ENCODE peak calls at places on chromosomes 7 and 10, in six cellular contexts. O is HepG2, D is SK-N-SH, H is H1, K is GM12878, B is K562. Y is an unnamed sample.

GRCh38 chr7:73992104-73992562 is 35.8 kb upstream of the ELN start:
- DNase-seq in K (no peak), D (no peak), O (no peak), H (no peak), B (no peak), Y (no peak)

GRCh38 chr7:50721661-50722259 is 60.9 kb downstream of the GRB10 start:
- DNase-seq in O (no peak), K (no peak), D (no peak), B (no peak), H (no peak), Y (no peak)

GRCh38 chr7:151233111-151233701 is 923 bp downstream of the CHPF2 start:
- DNase-seq in O (peak), H (no peak), K (no peak), D (peak), B (peak), Y (peak)

GRCh38 chr10:84401838-84402611 is 73.6 kb downstream of the CCSER2 start:
- DNase-seq in K (no peak), B (no peak), D (no peak), O (no peak), H (no peak), Y (no peak)

GRCh38 chr10:52779541-52780390 is 7.2 kb upstream of the MBL2 start:
- DNase-seq in H (peak), B (peak), O (peak), D (peak), K (no peak), Y (peak)

GRCh38 chr10:24993237-24993958 is 22.6 kb downstream of the ENKUR start:
- DNase-seq in D (no peak), H (no peak), K (no peak), O (no peak), B (no peak), Y (no peak)

GRCh38 chr7:28138837-28139236 is 41.8 kb downstream of the JAZF1 start:
- DNase-seq in H (no peak), B (no peak), O (no peak), K (no peak), D (no peak), Y (no peak)

GRCh38 chr10:30231071-30231652 is 117.9 kb downstream of the MTPAP start:
- DNase-seq in B (no peak), K (no peak), O (peak), D (no peak), H (no peak), Y (no peak)

GRCh38 chr10:79944428-79945395 is 4.2 kb downstream of the SFTPD start:
- DNase-seq in H (peak), K (no peak), D (no peak), O (no peak), B (no peak), Y (no peak)

GRCh38 chr10:101060951-101061813 is 607 bp upstream of the KAZALD1 start:
- DNase-seq in O (peak), D (peak), K (peak), B (peak), H (peak), Y (peak)

GRCh38 chr10:80985105-80985504 is 447.4 kb downstream of the SH2D4B start:
- DNase-seq in B (no peak), K (no peak), H (no peak), O (no peak), D (no peak), Y (no peak)

GRCh38 chr10:65358565-65358964 is 1567.3 kb upstream of the LRRTM3 start:
- DNase-seq in D (peak), O (peak), B (no peak), H (no peak), K (no peak), Y (peak)

GRCh38 chr7:15723840-15724239 is 37.4 kb upstream of the MEOX2 start:
- DNase-seq in D (no peak), O (no peak), K (no peak), H (no peak), B (no peak), Y (no peak)

GRCh38 chr7:128167791-128168666 is 73.0 kb upstream of the LEP start:
- DNase-seq in D (peak), B (no peak), H (peak), O (no peak), K (no peak), Y (no peak)

GRCh38 chr7:45359781-45360180 is 202.2 kb downstream of the RAMP3 start:
- DNase-seq in K (no peak), D (no peak), B (no peak), H (no peak), O (no peak), Y (no peak)

GRCh38 chr10:34766256-34766580 is 48.9 kb downstream of the PARD3 start:
- DNase-seq in H (no peak), O (no peak), K (no peak), D (peak), B (no peak), Y (no peak)

GRCh38 chr10:84348860-84349259 is 20.5 kb downstream of the CCSER2 start:
- DNase-seq in K (no peak), D (no peak), H (no peak), B (no peak), O (no peak), Y (no peak)

GRCh38 chr10:80356563-80356999 is at the start of the genes DYDC1 and DYDC2:
- DNase-seq in D (peak), B (no peak), O (no peak), K (no peak), H (peak), Y (no peak)

GRCh38 chr10:77741746-77742145 is 104.1 kb upstream of the KCNMA1 start:
- DNase-seq in B (no peak), O (no peak), D (no peak), H (no peak), K (no peak), Y (no peak)

GRCh38 chr7:73880755-73881328 is 19.9 kb downstream of the TMEM270 start:
- DNase-seq in D (peak), B (no peak), K (no peak), O (no peak), H (no peak), Y (no peak)

GRCh38 chr10:132113206-132113605 is 47.5 kb downstream of the JAKMIP3 start:
- DNase-seq in D (no peak), H (no peak), O (no peak), B (no peak), K (no peak), Y (no peak)

GRCh38 chr7:110944966-110945644 is 145.8 kb upstream of the LRRN3 start:
- DNase-seq in O (no peak), B (peak), D (no peak), K (no peak), H (no peak), Y (no peak)

GRCh38 chr10:17144757-17145156 is 15.1 kb upstream of the CUBN start:
- DNase-seq in D (no peak), K (peak), H (no peak), B (no peak), O (no peak), Y (no peak)

GRCh38 chr10:79028456-79029010 is 40.2 kb upstream of the ZMIZ1 start:
- DNase-seq in B (no peak), D (no peak), O (no peak), K (no peak), H (no peak), Y (no peak)

GRCh38 chr7:42596737-42597136 is 315.1 kb downstream of the C7orf25 start:
- DNase-seq in O (no peak), B (no peak), D (no peak), K (no peak), H (no peak), Y (no peak)

GRCh38 chr7:35505031-35505430 is 189.9 kb downstream of the HERPUD2 start:
- DNase-seq in H (no peak), D (no peak), B (no peak), O (peak), K (no peak), Y (no peak)

GRCh38 chr10:8588135-8588534 is 533.6 kb downstream of the GATA3 start:
- DNase-seq in D (no peak), K (no peak), H (no peak), O (no peak), B (no peak), Y (no peak)

GRCh38 chr7:1767524-1767923 is 97.4 kb downstream of the ELFN1 start:
- DNase-seq in D (peak), B (peak), O (peak), H (no peak), K (no peak), Y (peak)

GRCh38 chr10:86699541-86699940 is 31.2 kb downstream of the LDB3 start:
- DNase-seq in B (no peak), H (no peak), O (no peak), D (no peak), K (no peak), Y (no peak)

GRCh38 chr10:110629680-110630191 is 14.4 kb upstream of the RBM20 start:
- DNase-seq in D (no peak), K (no peak), O (peak), H (no peak), B (no peak), Y (no peak)

GRCh38 chr10:13271552-13272163 is 28.2 kb downstream of the PHYH start:
- DNase-seq in O (peak), D (peak), K (no peak), H (peak), B (peak), Y (peak)

GRCh38 chr7:3233301-3233700 is 67.8 kb upstream of the SDK1 start:
- DNase-seq in B (no peak), H (no peak), O (no peak), K (no peak), D (no peak), Y (no peak)

GRCh38 chr10:36256166-36256565 is 614.1 kb upstream of the FZD8 start:
- DNase-seq in H (no peak), K (no peak), B (no peak), O (no peak), D (no peak), Y (no peak)

GRCh38 chr10:88991900-88992237 is 1.3 kb downstream of the FAS start:
- DNase-seq in H (no peak), O (no peak), D (no peak), K (no peak), B (no peak), Y (peak)

GRCh38 chr7:9349625-9350024 is 916.2 kb downstream of the NXPH1 start:
- DNase-seq in B (no peak), D (no peak), O (no peak), K (no peak), H (no peak), Y (no peak)

GRCh38 chr7:24854866-24855265 is 97.6 kb upstream of the GSDME start:
- DNase-seq in O (no peak), D (no peak), H (no peak), B (no peak), K (no peak), Y (no peak)

GRCh38 chr10:113142601-113143000 is 192.6 kb downstream of the TCF7L2 start:
- DNase-seq in D (no peak), K (no peak), O (no peak), B (no peak), H (no peak), Y (no peak)
- TF ChIP-seq MAX in D (no peak), K (no peak), O (no peak), B (no peak), H (no peak), Y (no peak)

GRCh38 chr10:122311051-122311410 is 39.9 kb downstream of the BTBD16 start:
- DNase-seq in D (no peak), O (no peak), K (no peak), B (no peak), H (peak), Y (no peak)
- TF ChIP-seq EP300 in D (no peak), O (no peak), K (no peak), B (no peak), H (no peak), Y (no peak)

GRCh38 chr7:90973146-90973545 is 291.1 kb upstream of the FZD1 start:
- DNase-seq in B (no peak), D (no peak), O (no peak), K (no peak), H (no peak), Y (peak)
- TF ChIP-seq MAX in B (no peak), D (no peak), O (no peak), K (no peak), H (no peak), Y (no peak)

DNA sequence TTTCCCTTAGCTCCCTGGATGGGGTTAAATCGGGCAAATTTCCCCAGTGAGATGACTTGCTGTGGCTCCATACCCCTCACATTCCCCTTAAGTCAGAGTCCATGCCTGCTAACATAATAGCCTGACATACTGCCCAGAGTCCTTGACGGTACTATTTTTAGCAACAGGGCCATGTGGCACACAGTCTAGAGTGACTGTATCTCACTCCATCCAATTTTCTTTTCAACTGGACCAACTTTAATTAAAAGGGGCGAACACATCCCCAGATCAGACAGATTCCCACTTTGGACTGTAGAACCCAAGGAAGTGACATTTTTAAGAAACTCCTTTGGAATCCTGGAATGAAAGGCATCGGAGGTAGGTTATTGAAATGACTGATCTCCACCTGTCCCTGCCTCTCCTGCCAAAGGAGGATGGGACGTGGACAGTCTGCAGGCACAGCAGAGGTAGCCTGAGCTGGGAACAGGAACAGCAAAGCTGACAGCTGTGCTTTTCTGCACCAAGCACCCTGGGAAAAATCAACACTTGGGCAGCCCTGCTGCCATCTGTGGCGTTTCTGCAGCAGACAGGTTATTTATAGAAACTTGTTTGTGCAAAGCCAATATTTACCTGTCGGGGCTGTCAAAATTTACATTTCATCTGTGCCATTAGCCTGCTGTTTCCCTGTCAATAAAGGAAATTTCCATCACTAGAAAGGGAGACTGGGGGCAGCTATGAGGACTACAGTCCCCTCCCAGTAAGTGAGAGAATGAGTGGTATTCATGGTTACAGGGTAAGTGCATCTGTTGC is 221.5 kb upstream of the AOAH start:
- DNase-seq in B (no peak), O (peak), H (no peak), D (peak), K (no peak), Y (no peak)
- TF ChIP-seq EP300 in B (no peak), O (peak), H (no peak), D (peak), K (no peak), Y (no peak)

DNA sequence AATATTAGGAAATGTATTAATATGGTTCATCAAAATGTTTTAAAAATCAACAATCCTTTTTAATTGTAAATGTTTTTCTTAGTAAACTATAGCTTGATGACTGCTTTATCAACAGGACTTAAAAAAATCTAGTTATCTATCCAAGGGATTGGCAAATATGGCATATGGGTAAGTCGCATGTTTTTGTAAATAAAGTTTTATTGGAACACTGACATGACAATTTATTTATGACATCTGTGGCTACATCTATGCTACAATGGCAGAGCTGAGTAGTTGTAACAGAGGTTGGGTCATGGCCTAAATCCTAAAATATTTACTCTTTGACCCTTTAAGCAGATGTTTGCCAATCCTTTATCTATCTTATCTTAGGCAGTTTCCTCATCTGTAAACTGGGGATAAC is 73.7 kb upstream of the CDK6 start:
- DNase-seq in B (no peak), H (no peak), K (no peak), D (no peak), O (no peak), Y (no peak)
- TF ChIP-seq MAX in B (no peak), H (no peak), K (no peak), D (no peak), O (no peak), Y (no peak)

DNA sequence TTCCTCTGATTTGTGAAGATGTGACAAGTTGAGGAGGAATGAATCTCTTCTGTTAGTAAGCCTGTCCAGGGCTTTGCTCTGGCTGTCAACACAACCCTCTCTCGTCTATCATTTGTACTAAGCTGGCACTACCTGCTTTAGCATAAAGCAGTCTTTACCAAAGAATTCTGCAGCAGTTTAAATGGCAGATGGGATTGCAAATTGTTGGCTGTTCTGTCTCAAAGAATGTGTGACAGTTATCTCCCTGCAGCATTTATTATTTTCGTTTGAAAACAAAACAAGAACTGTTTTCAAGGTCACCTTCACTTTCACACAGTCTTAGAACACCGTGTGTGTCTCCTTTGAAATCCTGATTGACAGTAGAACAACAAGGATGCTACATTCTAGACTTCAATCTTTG is 4.8 kb upstream of the LAMB1 start:
- DNase-seq in B (no peak), D (peak), O (no peak), H (no peak), K (no peak), Y (no peak)
- TF ChIP-seq EP300 in B (no peak), D (peak), O (no peak), H (no peak), K (no peak), Y (no peak)

DNA sequence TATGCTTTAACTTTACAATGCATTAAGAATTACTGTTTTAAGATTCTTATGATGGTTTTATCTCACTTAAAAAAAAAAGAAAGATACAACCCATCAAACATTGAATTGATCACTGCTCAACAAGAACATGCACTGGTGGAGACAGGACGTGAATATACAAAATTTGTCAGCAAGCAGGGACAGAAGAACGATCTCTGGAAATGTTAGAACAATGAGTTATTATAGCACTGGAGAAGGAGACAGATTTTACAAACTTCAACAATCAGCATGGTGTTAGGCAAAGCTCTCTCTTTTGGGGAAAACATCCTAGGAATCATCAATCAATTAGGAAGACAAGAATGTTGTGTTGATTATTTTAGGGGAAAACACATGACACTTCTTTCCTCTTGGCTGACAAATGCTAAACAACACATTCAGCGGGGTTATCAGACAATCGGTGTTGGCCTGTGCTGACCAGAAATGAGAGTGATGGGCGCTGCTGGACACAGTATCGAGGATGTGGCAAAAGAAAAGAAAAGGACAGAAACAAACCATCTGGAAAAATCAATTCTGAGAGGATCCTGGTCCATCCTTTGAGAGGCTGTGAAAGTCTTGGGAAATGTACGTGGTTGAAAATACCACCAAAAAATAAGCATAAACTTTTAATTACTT is 103.9 kb downstream of the RAPGEF5 start:
- DNase-seq in B (no peak), D (no peak), O (no peak), H (no peak), K (no peak), Y (no peak)
- TF ChIP-seq MAX in B (no peak), D (no peak), O (no peak), H (no peak), K (no peak), Y (no peak)

GRCh38 chr10:3750352-3750816 is 34.6 kb downstream of the KLF6 start:
- DNase-seq in B (no peak), O (no peak), D (no peak), K (no peak), H (no peak), Y (no peak)
- TF ChIP-seq EP300 in B (no peak), O (no peak), D (no peak), K (no peak), H (no peak), Y (no peak)

Y was measured in A549.